ENCODE peak calls at places on chromosomes 4 and X, in seven cellular contexts. One of them, this sample, is unnamed. For H3K4me1, the result is how much of the 10 kb centered on the place peaks cover.

GRCh38 chrX:74343970-74344622 is 40.1 kb downstream of the ZCCHC13 start:
- DNase-seq in A673: peak
- DNase-seq in endodermal cell: peak
- DNase-seq in tibial artery: peak
- DNase-seq in Peyer's patch: peak
- DNase-seq in CD8-positive, alpha-beta T cell: peak
- DNase-seq in pancreas: peak
- DNase-seq in this sample: peak

GRCh38 chr4:109164011-109164410 is 138.4 kb downstream of the COL25A1 start:
- DNase-seq in A673: peak
- DNase-seq in endodermal cell: no peak
- DNase-seq in tibial artery: no peak
- DNase-seq in Peyer's patch: no peak
- DNase-seq in CD8-positive, alpha-beta T cell: no peak
- DNase-seq in pancreas: no peak
- DNase-seq in this sample: peak

GRCh38 chrX:46572295-46572936 is 1.1 kb upstream of the CHST7 start:
- DNase-seq in A673: no peak
- DNase-seq in endodermal cell: no peak
- DNase-seq in tibial artery: no peak
- DNase-seq in Peyer's patch: no peak
- DNase-seq in CD8-positive, alpha-beta T cell: no peak
- DNase-seq in pancreas: no peak
- DNase-seq in this sample: no peak

GRCh38 chrX:119272882-119273806 is 37.1 kb downstream of the PGRMC1 start:
- DNase-seq in A673: no peak
- DNase-seq in endodermal cell: peak
- DNase-seq in tibial artery: no peak
- DNase-seq in Peyer's patch: no peak
- DNase-seq in CD8-positive, alpha-beta T cell: peak
- DNase-seq in pancreas: peak
- DNase-seq in this sample: no peak

GRCh38 chr4:176789955-176790354 is 2.8 kb downstream of the VEGFC start:
- DNase-seq in A673: peak
- DNase-seq in endodermal cell: no peak
- DNase-seq in tibial artery: no peak
- DNase-seq in Peyer's patch: no peak
- DNase-seq in CD8-positive, alpha-beta T cell: no peak
- DNase-seq in pancreas: no peak
- DNase-seq in this sample: no peak

GRCh38 chr4:177108708-177109107 is 201.0 kb upstream of the NEIL3 start:
- DNase-seq in A673: no peak
- DNase-seq in endodermal cell: no peak
- DNase-seq in tibial artery: no peak
- DNase-seq in Peyer's patch: no peak
- DNase-seq in CD8-positive, alpha-beta T cell: no peak
- DNase-seq in pancreas: no peak
- DNase-seq in this sample: no peak

GRCh38 chr4:162732871-162733270 is 433.8 kb downstream of the NAF1 start:
- DNase-seq in A673: no peak
- DNase-seq in endodermal cell: no peak
- DNase-seq in tibial artery: no peak
- DNase-seq in Peyer's patch: no peak
- DNase-seq in CD8-positive, alpha-beta T cell: no peak
- DNase-seq in pancreas: no peak
- DNase-seq in this sample: no peak

GRCh38 chrX:152915541-152916241 is 17.8 kb downstream of the ZNF185 start:
- DNase-seq in A673: peak
- DNase-seq in endodermal cell: peak
- DNase-seq in tibial artery: no peak
- DNase-seq in Peyer's patch: no peak
- DNase-seq in CD8-positive, alpha-beta T cell: no peak
- DNase-seq in pancreas: no peak
- DNase-seq in this sample: no peak

GRCh38 chr4:40255722-40256281 is 59.0 kb downstream of the RHOH start:
- DNase-seq in A673: peak
- DNase-seq in endodermal cell: no peak
- DNase-seq in tibial artery: no peak
- DNase-seq in Peyer's patch: no peak
- DNase-seq in CD8-positive, alpha-beta T cell: no peak
- DNase-seq in pancreas: no peak
- DNase-seq in this sample: peak

GRCh38 chr4:762211-763190 is 56.9 kb downstream of the PCGF3 start:
- DNase-seq in A673: peak
- DNase-seq in endodermal cell: no peak
- DNase-seq in tibial artery: no peak
- DNase-seq in Peyer's patch: no peak
- DNase-seq in CD8-positive, alpha-beta T cell: no peak
- DNase-seq in pancreas: no peak
- DNase-seq in this sample: peak

GRCh38 chr4:472881-473574 is 25.9 kb downstream of the ZNF721 start:
- DNase-seq in A673: peak
- DNase-seq in endodermal cell: no peak
- DNase-seq in tibial artery: no peak
- DNase-seq in Peyer's patch: no peak
- DNase-seq in CD8-positive, alpha-beta T cell: no peak
- DNase-seq in pancreas: no peak
- DNase-seq in this sample: no peak

GRCh38 chr4:152197211-152197610 is 338.7 kb downstream of the FBXW7 start:
- DNase-seq in A673: peak
- DNase-seq in endodermal cell: no peak
- DNase-seq in tibial artery: no peak
- DNase-seq in Peyer's patch: no peak
- DNase-seq in CD8-positive, alpha-beta T cell: no peak
- DNase-seq in pancreas: no peak
- DNase-seq in this sample: no peak

GRCh38 chr4:2478220-2478619 is 9.3 kb downstream of the RNF4 start:
- DNase-seq in A673: peak
- DNase-seq in endodermal cell: no peak
- DNase-seq in tibial artery: no peak
- DNase-seq in Peyer's patch: no peak
- DNase-seq in CD8-positive, alpha-beta T cell: no peak
- DNase-seq in pancreas: no peak
- DNase-seq in this sample: no peak

GRCh38 chr4:47839259-47839658 is 1.4 kb upstream of the CORIN start:
- DNase-seq in A673: peak
- DNase-seq in endodermal cell: no peak
- DNase-seq in tibial artery: no peak
- DNase-seq in Peyer's patch: no peak
- DNase-seq in CD8-positive, alpha-beta T cell: no peak
- DNase-seq in pancreas: no peak
- DNase-seq in this sample: peak

DNA sequence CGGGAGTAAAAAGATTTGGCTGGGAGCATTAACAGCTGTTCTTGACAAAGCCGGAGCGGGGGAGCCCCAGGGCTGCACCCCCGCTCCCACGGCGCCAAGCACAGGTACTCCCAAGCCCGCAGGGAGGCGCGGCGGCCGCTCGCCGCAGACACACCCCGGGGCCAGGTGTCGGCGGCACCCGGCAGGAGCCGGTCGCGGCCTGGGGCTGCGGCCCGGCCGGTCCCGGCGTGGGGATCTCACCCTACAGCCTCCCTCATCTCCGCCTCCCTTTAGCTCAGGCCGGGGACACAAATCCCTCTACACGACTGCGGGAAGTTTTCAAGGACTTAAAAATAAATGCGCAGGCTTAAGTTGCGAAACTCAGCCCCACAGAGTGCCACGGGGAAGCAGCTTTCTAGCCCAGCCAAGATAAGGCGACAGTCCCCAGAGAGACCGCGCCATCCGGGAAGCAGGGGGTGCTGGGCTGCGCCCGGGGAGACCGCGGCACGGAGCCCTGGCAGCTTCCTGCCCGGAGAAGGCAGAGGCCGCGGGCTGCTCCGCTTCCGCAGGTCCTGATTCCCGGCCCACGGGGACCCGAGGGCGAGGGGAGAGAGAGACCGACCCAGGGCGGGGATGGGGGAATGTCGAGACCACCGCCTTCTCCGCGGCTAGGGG is 473 bp downstream of the SH3RF1 start:
- DNase-seq in A673: peak
- DNase-seq in endodermal cell: peak
- DNase-seq in tibial artery: peak
- DNase-seq in Peyer's patch: peak
- DNase-seq in CD8-positive, alpha-beta T cell: no peak
- DNase-seq in pancreas: peak
- DNase-seq in this sample: peak
- H3K4me1 ChIP-seq in A673: under half
- H3K4me1 ChIP-seq in endodermal cell: under half
- H3K4me1 ChIP-seq in tibial artery: under half
- H3K4me1 ChIP-seq in Peyer's patch: under half
- H3K4me1 ChIP-seq in CD8-positive, alpha-beta T cell: under half
- H3K4me1 ChIP-seq in pancreas: under half
- H3K4me1 ChIP-seq in this sample: half or more

GRCh38 chrX:155148724-155149537 is 67.3 kb upstream of the VBP1 start:
- DNase-seq in A673: peak
- DNase-seq in endodermal cell: peak
- DNase-seq in tibial artery: no peak
- DNase-seq in Peyer's patch: no peak
- DNase-seq in CD8-positive, alpha-beta T cell: peak
- DNase-seq in pancreas: no peak
- DNase-seq in this sample: peak
- TF ChIP-seq CTCF in A673: peak
- TF ChIP-seq CTCF in endodermal cell: peak
- TF ChIP-seq CTCF in tibial artery: peak
- TF ChIP-seq CTCF in Peyer's patch: peak
- TF ChIP-seq CTCF in CD8-positive, alpha-beta T cell: peak
- TF ChIP-seq CTCF in pancreas: peak
- TF ChIP-seq CTCF in this sample: no peak

GRCh38 chrX:16822723-16823122 is 36.5 kb downstream of the TXLNG start:
- DNase-seq in A673: no peak
- DNase-seq in endodermal cell: no peak
- DNase-seq in tibial artery: no peak
- DNase-seq in Peyer's patch: no peak
- DNase-seq in CD8-positive, alpha-beta T cell: no peak
- DNase-seq in pancreas: no peak
- DNase-seq in this sample: no peak
- H3K4me3 ChIP-seq in A673: no peak
- H3K4me3 ChIP-seq in endodermal cell: no peak
- H3K4me3 ChIP-seq in tibial artery: no peak
- H3K4me3 ChIP-seq in Peyer's patch: no peak
- H3K4me3 ChIP-seq in CD8-positive, alpha-beta T cell: no peak
- H3K4me3 ChIP-seq in pancreas: no peak
- H3K4me3 ChIP-seq in this sample: no peak

DNA sequence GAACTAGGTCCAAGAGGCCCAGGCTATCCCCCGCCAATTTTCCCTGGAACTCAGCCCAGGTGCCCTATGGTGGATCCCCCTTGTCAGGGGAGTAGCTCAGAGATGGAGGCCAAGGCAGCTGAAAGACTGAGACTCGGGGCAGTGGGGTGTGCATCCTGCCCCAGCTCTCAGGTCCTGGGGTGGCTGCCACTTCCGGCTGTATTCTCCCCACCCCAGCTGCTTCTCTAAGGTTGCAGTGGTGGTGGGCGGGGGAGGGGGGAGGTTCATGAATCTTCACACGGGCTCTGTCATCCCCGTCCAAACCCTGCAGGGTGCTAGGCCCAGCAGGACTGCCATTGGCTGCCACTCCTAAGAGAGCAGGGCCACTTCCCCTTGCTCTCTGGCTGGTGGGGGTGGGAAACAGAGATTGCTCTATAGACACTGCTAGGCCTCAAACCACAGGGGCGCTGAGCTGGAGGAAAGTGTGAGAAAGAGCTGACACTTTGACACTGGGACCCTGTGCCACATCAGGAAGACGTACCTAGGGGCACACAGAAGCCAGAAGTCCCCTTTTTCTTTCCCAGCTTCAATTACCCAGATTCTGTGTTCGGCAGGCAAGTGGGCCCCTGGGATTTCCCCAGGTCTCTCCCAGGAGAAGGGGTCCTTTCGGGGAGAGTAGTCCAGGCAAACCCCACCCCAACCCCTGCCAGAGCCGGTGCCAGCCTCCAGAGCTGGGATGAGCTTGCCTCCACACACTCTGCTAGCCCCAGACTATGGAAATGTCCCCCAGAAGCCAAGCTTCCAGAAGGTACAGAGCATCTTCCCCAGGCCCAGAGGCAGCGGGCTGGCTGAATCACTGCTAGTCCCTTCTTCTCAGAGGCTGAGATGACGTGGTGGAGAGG is 1.6 kb downstream of the SASH3 start:
- DNase-seq in A673: no peak
- DNase-seq in endodermal cell: peak
- DNase-seq in tibial artery: peak
- DNase-seq in Peyer's patch: peak
- DNase-seq in CD8-positive, alpha-beta T cell: peak
- DNase-seq in pancreas: no peak
- DNase-seq in this sample: no peak
- H3K4me1 ChIP-seq in A673: under half
- H3K4me1 ChIP-seq in endodermal cell: under half
- H3K4me1 ChIP-seq in tibial artery: under half
- H3K4me1 ChIP-seq in Peyer's patch: under half
- H3K4me1 ChIP-seq in CD8-positive, alpha-beta T cell: half or more
- H3K4me1 ChIP-seq in pancreas: under half
- H3K4me1 ChIP-seq in this sample: under half

DNA sequence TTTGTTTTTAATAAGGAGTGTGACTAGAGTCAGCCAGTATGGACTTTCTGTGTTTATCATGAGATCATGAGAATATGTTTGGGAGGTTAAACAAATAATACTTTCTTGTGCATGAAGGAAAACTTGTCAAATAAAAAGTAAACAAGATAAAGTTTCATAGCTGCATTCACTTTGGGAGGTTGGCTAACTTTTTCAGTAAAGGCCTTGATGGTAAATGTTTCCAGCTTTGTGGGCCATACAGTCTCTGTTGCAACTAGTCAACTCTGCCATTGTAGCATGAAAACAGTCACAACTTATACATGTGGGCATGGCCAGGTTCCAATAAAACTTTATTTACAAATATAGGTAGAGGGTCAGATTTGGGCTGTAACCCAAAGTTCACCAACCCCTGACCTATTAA is 150.4 kb downstream of the MID1 start:
- DNase-seq in A673: no peak
- DNase-seq in endodermal cell: no peak
- DNase-seq in tibial artery: no peak
- DNase-seq in Peyer's patch: no peak
- DNase-seq in CD8-positive, alpha-beta T cell: no peak
- DNase-seq in pancreas: no peak
- DNase-seq in this sample: no peak
- TF ChIP-seq CTCF in A673: no peak
- TF ChIP-seq CTCF in endodermal cell: no peak
- TF ChIP-seq CTCF in tibial artery: no peak
- TF ChIP-seq CTCF in Peyer's patch: no peak
- TF ChIP-seq CTCF in CD8-positive, alpha-beta T cell: no peak
- TF ChIP-seq CTCF in pancreas: no peak
- TF ChIP-seq CTCF in this sample: no peak

This sample was measured in Caco-2.